ENCODE peak calls at places on chromosomes 5 and 9, in six cellular contexts. Z, E, J, W, I and P are unnamed samples.

GRCh38 chr5:37569466-37569865 is 190.3 kb downstream of the WDR70 start:
- DNase-seq in W (no peak), I (no peak), Z (no peak), J (no peak), E (no peak), P (no peak)

GRCh38 chr5:35046754-35047153 is 995 bp downstream of the AGXT2 start:
- DNase-seq in I (no peak), J (no peak), Z (peak; percentile 87), W (no peak), E (no peak), P (no peak)

GRCh38 chr5:82861705-82862104 is 215.5 kb downstream of the TMEM167A start:
- DNase-seq in I (no peak), E (no peak), Z (no peak), W (no peak), J (no peak), P (no peak)

GRCh38 chr9:89808801-89809200 is 204.0 kb downstream of the GADD45G start:
- DNase-seq in I (peak; percentile 29), W (no peak), E (no peak), J (no peak), Z (no peak), P (no peak)

GRCh38 chr9:96217358-96217755 is 84.6 kb downstream of the HSD17B3 start:
- DNase-seq in I (no peak), W (no peak), E (no peak), J (no peak), Z (peak; percentile 61), P (no peak)

GRCh38 chr5:146825033-146825432 is 53.5 kb downstream of the PPP2R2B start:
- DNase-seq in J (no peak), E (no peak), I (peak; percentile 60), W (no peak), Z (peak; percentile 38), P (no peak)

GRCh38 chr9:120017971-120018370 is 562.0 kb downstream of the CDK5RAP2 start:
- DNase-seq in I (no peak), J (no peak), W (no peak), E (no peak), Z (no peak), P (no peak)

GRCh38 chr5:13591621-13592020 is 352.9 kb downstream of the DNAH5 start:
- DNase-seq in E (no peak), I (no peak), W (no peak), Z (peak; percentile 50), J (no peak), P (no peak)

GRCh38 chr5:15499528-15500325 is at the start of gene FBXL7:
- DNase-seq in E (peak; percentile 58), I (peak; percentile 88), Z (peak; percentile 86), W (no peak), J (peak; percentile 88), P (no peak)

GRCh38 chr5:121399879-121400278 is 451.8 kb upstream of the FTMT start:
- DNase-seq in I (no peak), Z (no peak), W (no peak), J (no peak), E (no peak), P (no peak)

GRCh38 chr5:130720355-130720754 is 444.7 kb downstream of the HINT1 start:
- DNase-seq in W (no peak), J (no peak), Z (peak; percentile 69), I (no peak), E (peak; percentile 28), P (no peak)

GRCh38 chr9:115254781-115255180 is 136.8 kb upstream of the TNC start:
- DNase-seq in I (no peak), Z (peak; percentile 77), E (no peak), W (no peak), J (no peak), P (no peak)

GRCh38 chr9:116027951-116028350 is 125.6 kb upstream of the PAPPA start:
- DNase-seq in Z (no peak), W (no peak), I (no peak), J (no peak), E (no peak), P (no peak)

GRCh38 chr5:95812100-95812472 is 10.4 kb downstream of the GLRX start:
- DNase-seq in W (no peak), J (no peak), E (no peak), I (no peak), Z (peak; percentile 88), P (no peak)

GRCh38 chr5:160269017-160269416 is 39.7 kb downstream of the FABP6 start:
- DNase-seq in Z (peak; percentile 89), J (peak; percentile 94), E (no peak), W (no peak), I (no peak), P (no peak)

GRCh38 chr9:84620338-84620737 is 49.2 kb upstream of the NTRK2 start:
- DNase-seq in Z (no peak), W (no peak), J (no peak), I (no peak), E (no peak), P (no peak)

GRCh38 chr5:139190125-139190524 is 8.0 kb downstream of the SIL1 start:
- DNase-seq in Z (peak; percentile 89), I (no peak), W (no peak), J (no peak), E (no peak), P (no peak)

GRCh38 chr5:115671939-115672338 is 46.1 kb upstream of the TMED7 start:
- DNase-seq in E (no peak), W (no peak), Z (no peak), J (no peak), I (no peak), P (no peak)

GRCh38 chr9:133539434-133539833 is 4.9 kb downstream of the ADAMTSL2 start:
- DNase-seq in W (no peak), J (peak; percentile 72), Z (no peak), I (no peak), E (no peak), P (no peak)

GRCh38 chr5:68395844-68396523 is 180.4 kb downstream of the PIK3R1 start:
- DNase-seq in W (no peak), E (no peak), I (no peak), Z (no peak), J (no peak), P (no peak)

GRCh38 chr9:97297889-97298288 is 9.6 kb upstream of the CCDC180 start:
- DNase-seq in J (no peak), W (no peak), E (no peak), I (no peak), Z (no peak), P (no peak)

GRCh38 chr5:84718377-84718776 is 333.7 kb upstream of the EDIL3 start:
- DNase-seq in Z (peak; percentile 14), E (no peak), W (no peak), I (no peak), J (no peak), P (no peak)

GRCh38 chr9:125761685-125762084 is 14.5 kb downstream of the PBX3 start:
- DNase-seq in Z (no peak), W (no peak), J (no peak), I (no peak), E (no peak), P (no peak)

GRCh38 chr5:149837680-149838269 is 106.8 kb downstream of the PDE6A start:
- DNase-seq in J (no peak), E (peak; percentile 25), I (peak; percentile 78), Z (peak; percentile 77), W (no peak), P (no peak)

GRCh38 chr5:64666058-64666457 is 24.2 kb upstream of the SHISAL2B start:
- DNase-seq in E (no peak), I (no peak), W (no peak), J (no peak), Z (peak; percentile 85), P (no peak)

GRCh38 chr9:117278656-117279055 is 136.2 kb downstream of the ASTN2 start:
- DNase-seq in E (no peak), J (no peak), I (no peak), Z (no peak), W (no peak), P (no peak)

GRCh38 chr5:181151146-181151545 is 3.8 kb downstream of the OR2V2 start:
- DNase-seq in W (no peak), Z (no peak), I (no peak), J (no peak), E (no peak), P (no peak)

GRCh38 chr9:129826344-129826743 is 2.4 kb upstream of the TOR1A start:
- DNase-seq in Z (no peak), I (no peak), J (no peak), E (no peak), W (no peak), P (no peak)

GRCh38 chr9:129828969-129829368 is 5.0 kb upstream of the TOR1A start:
- DNase-seq in E (no peak), J (no peak), Z (no peak), I (no peak), W (no peak), P (no peak)

GRCh38 chr9:129826759-129827158 is 2.8 kb upstream of the TOR1A start:
- DNase-seq in E (no peak), J (no peak), I (no peak), W (no peak), Z (no peak), P (no peak)

GRCh38 chr9:129823934-129824601 is at the start of gene TOR1A:
- DNase-seq in E (peak; percentile 96), J (peak; percentile 97), W (peak; percentile 90), I (peak; percentile 94), Z (peak; percentile 95), P (peak; percentile 86)

DNA sequence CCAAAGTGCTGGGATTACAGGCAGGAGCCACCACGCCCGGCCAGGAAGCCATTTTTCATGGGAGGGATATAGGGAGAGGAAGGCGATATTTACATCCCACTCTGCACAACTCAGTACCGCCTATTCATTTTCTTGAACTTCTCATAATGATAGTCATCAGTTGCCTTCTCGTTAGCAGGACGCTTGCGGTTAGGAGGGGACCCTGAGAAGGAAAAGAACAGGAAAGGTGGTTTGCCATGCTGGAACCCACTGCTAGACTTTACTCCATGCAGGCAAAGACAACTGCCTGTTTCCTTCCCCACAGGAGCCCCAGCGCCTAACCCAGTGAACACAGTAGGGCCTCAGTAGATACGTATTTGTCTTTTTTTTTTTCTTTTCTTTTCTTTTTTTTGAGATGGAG is 4.1 kb upstream of the TOR1A start:
- DNase-seq in E (no peak), Z (no peak), J (no peak), W (no peak), I (no peak), P (no peak)
- H3K36me3 ChIP-seq in E (peaks cover 56% of the 10 kb centered on the region), Z (peaks cover 42% of the 10 kb centered on the region), J (peaks cover 61% of the 10 kb centered on the region), W (peaks cover 63% of the 10 kb centered on the region), I (peaks cover 36% of the 10 kb centered on the region), P (peaks cover 50% of the 10 kb centered on the region)

GRCh38 chr9:113579270-113580040 is 115.9 kb downstream of the RGS3 start:
- DNase-seq in J (no peak), E (no peak), Z (peak; percentile 71), W (no peak), I (no peak), P (peak; percentile 6)
- H3K4me1 ChIP-seq in J (peaks cover 69% of the 10 kb centered on the region), E (peaks cover 24% of the 10 kb centered on the region), Z (peaks cover 60% of the 10 kb centered on the region), W (peaks cover 54% of the 10 kb centered on the region), I (peaks cover 7% of the 10 kb centered on the region), P (peaks cover 51% of the 10 kb centered on the region)

DNA sequence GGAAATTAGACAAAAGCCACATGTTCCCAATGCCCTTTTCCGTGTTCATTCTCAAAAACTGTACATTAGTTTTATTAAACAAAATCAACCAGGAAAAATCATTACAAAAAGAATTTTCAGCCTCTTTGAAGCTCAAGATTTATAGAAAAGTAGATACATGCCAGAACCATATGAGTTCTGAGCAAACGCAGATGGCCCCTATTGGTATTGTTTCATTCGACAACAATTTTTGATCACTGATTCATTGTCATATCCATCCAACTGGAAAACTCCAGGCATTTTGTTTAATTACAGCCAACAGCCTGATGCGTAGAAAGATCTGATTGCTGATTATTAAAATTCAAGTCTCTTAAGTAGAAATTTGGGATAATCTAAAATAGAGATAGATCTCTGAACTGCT is 148.4 kb upstream of the GRAMD2B start:
- DNase-seq in Z (no peak), W (no peak), E (no peak), I (no peak), J (no peak), P (no peak)
- H3K4me3 ChIP-seq in Z (no peak overlapping the region), W (no peak overlapping the region), E (no peak overlapping the region), I (no peak overlapping the region), J (no peak overlapping the region), P (no peak overlapping the region)

GRCh38 chr5:177466861-177467260 is 6.6 kb downstream of the DBN1 start:
- DNase-seq in E (no peak), I (no peak), Z (no peak), J (no peak), W (no peak), P (no peak)
- H3K36me3 ChIP-seq in E (peaks cover 88% of the 10 kb centered on the region), I (peaks cover 67% of the 10 kb centered on the region), Z (peaks cover 82% of the 10 kb centered on the region), J (peaks cover 14% of the 10 kb centered on the region), W (no peaks in the 10 kb centered on the region), P (no peaks in the 10 kb centered on the region)